ENCODE peak calls at places on chromosomes 16 and 17, in ten cellular contexts. Z, L, B, C, N, X, G, P, U and M are unnamed samples. For H3K36me3, the result is how much of the 10 kb centered on the place peaks cover.

GRCh38 chr17:43171761-43172487 is 910 bp downstream of the NBR1 start:
- DNase-seq in B (peak), P (peak), G (peak), L (peak), Z (peak), C (peak), X (peak), N (peak), U (no peak), M (peak)

GRCh38 chr16:4778050-4778392 is 10.1 kb downstream of the SEPTIN12 start:
- DNase-seq in Z (no peak), P (no peak), U (no peak), C (no peak), L (no peak), N (no peak), G (no peak), X (no peak), B (no peak), M (no peak)

GRCh38 chr17:44111777-44112176 is 11.7 kb downstream of the HDAC5 start:
- DNase-seq in P (no peak), G (no peak), X (no peak), U (no peak), B (no peak), L (no peak), C (no peak), N (no peak), Z (no peak), M (no peak)

GRCh38 chr16:21326459-21326858 is 48.4 kb upstream of the CRYM start:
- DNase-seq in U (no peak), P (no peak), X (no peak), C (no peak), N (no peak), L (no peak), B (no peak), G (no peak), Z (no peak), M (no peak)

GRCh38 chr17:19321481-19322128 is 40.9 kb downstream of the B9D1 start:
- DNase-seq in X (no peak), Z (no peak), U (no peak), B (no peak), L (no peak), N (no peak), P (peak), C (no peak), G (peak), M (no peak)

GRCh38 chr16:54930034-54930938 is at the start of gene IRX5:
- DNase-seq in U (peak), X (peak), G (peak), B (peak), P (peak), L (peak), C (peak), N (peak), Z (peak), M (peak)

GRCh38 chr17:48148029-48148759 is 40.6 kb downstream of the SNX11 start:
- DNase-seq in U (no peak), Z (no peak), X (no peak), C (no peak), N (no peak), P (no peak), G (no peak), B (peak), L (no peak), M (no peak)

GRCh38 chr16:4113358-4114256 is 2.6 kb downstream of the ADCY9 start:
- DNase-seq in X (no peak), B (no peak), Z (no peak), G (no peak), C (no peak), L (no peak), U (no peak), N (no peak), P (no peak), M (no peak)

GRCh38 chr17:71071041-71071440 is 901.7 kb downstream of the KCNJ2 start:
- DNase-seq in U (no peak), Z (no peak), P (no peak), G (no peak), X (no peak), N (no peak), B (no peak), C (no peak), L (no peak), M (no peak)

GRCh38 chr17:38881600-38882191 is 11.8 kb downstream of the LASP1 start:
- DNase-seq in G (no peak), L (peak), N (no peak), U (no peak), C (no peak), X (peak), B (peak), Z (peak), P (no peak), M (no peak)

GRCh38 chr16:1078579-1079021 is 6.1 kb downstream of the SSTR5 start:
- DNase-seq in U (peak), C (peak), N (peak), X (peak), G (peak), B (peak), Z (peak), P (no peak), L (peak), M (no peak)

GRCh38 chr17:18267927-18268711 is 7.7 kb downstream of the MIEF2 start:
- DNase-seq in U (no peak), N (no peak), B (no peak), P (peak), C (peak), Z (no peak), X (no peak), L (no peak), G (peak), M (no peak)

GRCh38 chr16:64380751-64381150 is 741.1 kb downstream of the CDH11 start:
- DNase-seq in G (no peak), P (no peak), N (no peak), Z (no peak), C (no peak), L (no peak), U (no peak), B (no peak), X (no peak), M (no peak)

GRCh38 chr17:12765544-12765943 is 23.8 kb upstream of the ARHGAP44 start:
- DNase-seq in C (no peak), L (no peak), U (peak), N (no peak), X (peak), G (peak), B (no peak), Z (no peak), P (no peak), M (no peak)

GRCh38 chr16:28910046-28911031 is 14.7 kb downstream of the RABEP2 start:
- DNase-seq in P (no peak), C (peak), B (no peak), X (no peak), U (no peak), L (peak), N (no peak), Z (no peak), G (no peak), M (no peak)

GRCh38 chr17:82677353-82677925 is 21.1 kb downstream of the RAB40B start:
- DNase-seq in G (no peak), U (no peak), L (no peak), C (no peak), X (no peak), Z (no peak), P (no peak), N (no peak), B (no peak), M (no peak)

GRCh38 chr17:18950944-18951905 is 740 bp upstream of the SLC5A10 start:
- DNase-seq in P (no peak), B (no peak), U (no peak), G (no peak), X (no peak), L (no peak), Z (no peak), N (no peak), C (no peak), M (no peak)

GRCh38 chr17:57557793-57558681 is 187.1 kb downstream of the CCDC182 start:
- DNase-seq in X (peak), P (no peak), G (no peak), B (no peak), Z (no peak), C (peak), N (no peak), U (no peak), L (no peak), M (no peak)

GRCh38 chr17:80254396-80255241 is 6.0 kb upstream of the RNF213 start:
- DNase-seq in Z (peak), X (peak), L (peak), G (peak), B (no peak), U (peak), C (peak), N (peak), P (no peak), M (peak)
- H3K4me3 ChIP-seq in Z (no peak), X (no peak), L (no peak), G (no peak), B (no peak), U (peak), C (peak), N (peak), P (no peak), M (no peak)

DNA sequence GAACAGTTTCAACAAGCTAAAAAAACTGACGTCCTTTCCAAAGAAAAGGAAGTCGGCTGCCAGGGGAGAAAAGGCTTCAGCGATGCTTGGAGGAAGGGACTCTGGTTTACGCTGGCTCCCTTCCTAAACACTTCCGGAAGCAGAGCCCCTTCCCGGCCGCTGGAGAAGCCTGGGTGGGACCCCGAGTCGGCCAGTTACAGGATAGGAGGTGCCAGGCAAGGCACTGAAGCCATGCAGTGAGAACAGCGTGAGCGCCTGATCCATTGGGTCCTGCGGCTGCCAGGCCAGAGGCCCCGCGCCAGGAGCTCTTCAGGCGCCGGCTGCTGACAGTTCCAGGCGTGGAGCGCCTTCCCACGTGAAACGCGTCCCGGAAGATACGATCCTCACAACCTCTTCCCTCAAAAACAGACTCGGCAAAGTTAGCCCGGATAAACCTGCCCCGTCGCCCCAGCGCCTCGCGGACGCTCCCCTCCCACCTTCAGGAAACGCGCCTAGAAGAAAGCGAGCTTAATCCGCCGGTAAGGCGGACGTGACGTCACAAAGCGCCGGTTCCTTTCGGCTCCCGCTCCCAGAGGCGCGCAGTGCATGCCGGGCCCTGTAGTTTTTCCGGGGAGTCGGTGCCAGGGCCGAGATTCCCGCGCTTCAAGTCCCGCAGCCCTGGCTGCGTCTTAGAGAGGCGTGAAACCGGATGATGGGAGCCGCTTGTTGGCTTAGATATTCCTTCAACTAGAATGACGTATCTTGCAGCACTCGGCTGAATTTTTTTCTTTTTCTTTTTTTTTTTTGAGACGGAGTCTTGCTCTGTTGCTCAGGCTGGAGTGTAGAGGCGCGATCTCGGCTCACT is at the start of gene ADAT1:
- DNase-seq in L (peak), B (peak), G (peak), C (peak), Z (peak), X (peak), P (peak), U (peak), N (peak), M (peak)
- H3K36me3 ChIP-seq in L (under half), B (under half), G (under half), C (under half), Z (under half), X (under half), P (under half), U (under half), N (under half), M (under half)

DNA sequence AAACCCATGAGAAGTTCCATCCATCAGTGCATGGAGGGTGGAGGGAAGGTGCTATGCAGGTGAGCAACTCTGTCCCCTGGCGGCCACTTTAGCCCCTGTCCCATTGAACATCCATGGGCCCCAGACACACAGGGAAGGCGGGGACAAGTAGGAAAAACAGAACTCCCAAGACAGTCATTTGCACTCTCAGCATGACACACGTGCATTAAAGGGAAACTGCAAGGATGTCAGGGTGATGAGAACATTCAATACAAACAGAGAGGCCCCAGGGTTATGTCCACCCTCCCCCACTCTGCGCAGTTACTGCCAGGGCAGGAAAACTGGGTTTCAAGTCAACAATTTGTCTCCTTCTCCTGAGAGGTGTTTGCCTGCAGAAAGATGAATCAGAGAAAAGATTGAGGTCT is 44.0 kb upstream of the AKTIP start:
- DNase-seq in G (no peak), C (no peak), L (no peak), P (peak), N (no peak), Z (peak), U (no peak), X (peak), B (no peak), M (no peak)
- TF ChIP-seq CTCF in G (no peak), C (peak), L (no peak), P (peak), N (peak), Z (peak), U (no peak), X (no peak), B (no peak), M (peak)

GRCh38 chr16:72093448-72094265 is at the start of the genes DHX38 and TXNL4B:
- DNase-seq in N (peak), U (peak), G (peak), L (peak), P (peak), X (peak), Z (peak), B (peak), C (peak), M (peak)
- H3K4me3 ChIP-seq in N (peak), U (peak), G (peak), L (peak), P (peak), X (peak), Z (peak), B (peak), C (peak), M (peak)

GRCh38 chr16:85910073-85910853 is 11.3 kb downstream of the IRF8 start:
- DNase-seq in X (no peak), Z (no peak), L (no peak), N (no peak), P (no peak), B (no peak), C (no peak), G (no peak), U (no peak), M (no peak)
- H3K36me3 ChIP-seq in X (under half), Z (under half), L (under half), N (under half), P (under half), B (under half), C (under half), G (under half), U (under half), M (half or more)

DNA sequence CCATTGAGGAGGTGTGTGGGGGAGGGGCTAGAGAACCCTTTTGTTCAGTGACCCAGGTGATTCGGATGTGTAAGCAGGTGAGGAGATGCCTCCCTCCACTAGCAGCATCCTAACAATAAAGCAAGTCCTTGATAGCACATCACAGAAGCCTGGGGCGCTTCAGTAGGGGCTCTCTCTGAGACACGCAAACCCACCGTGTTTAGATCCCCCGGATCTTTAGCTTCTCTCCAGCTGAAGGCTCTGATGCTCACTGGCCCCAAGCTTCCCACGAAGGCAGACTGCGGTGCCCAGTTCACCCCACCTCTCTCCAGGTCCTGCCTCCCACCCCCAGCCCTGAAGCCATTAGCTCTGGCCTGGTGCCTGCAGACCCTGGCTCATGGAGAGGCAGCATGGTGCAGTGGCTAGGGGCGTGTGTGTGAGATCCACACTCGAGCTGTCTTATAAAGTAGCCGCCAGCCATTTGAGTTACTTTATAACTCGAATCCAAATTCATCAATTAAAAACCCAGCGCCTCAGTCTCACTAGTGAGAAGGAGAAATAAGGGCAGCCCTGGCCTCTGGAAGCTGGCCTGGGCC is 204.7 kb upstream of the TNRC6C start:
- DNase-seq in U (no peak), L (no peak), X (no peak), N (no peak), Z (no peak), B (no peak), G (no peak), P (no peak), C (no peak), M (no peak)
- TF ChIP-seq CTCF in U (no peak), L (no peak), X (no peak), N (no peak), Z (no peak), B (no peak), G (no peak), P (no peak), C (no peak), M (no peak)

GRCh38 chr17:61337247-61337812 is 62.3 kb upstream of the TBX2 start:
- DNase-seq in P (no peak), C (no peak), L (no peak), U (no peak), B (no peak), N (no peak), Z (no peak), X (peak), G (no peak), M (no peak)

GRCh38 chr17:61338000-61338864 is 61.4 kb upstream of the TBX2 start:
- DNase-seq in X (peak), L (no peak), G (no peak), B (no peak), U (no peak), C (peak), Z (no peak), N (peak), P (no peak), M (no peak)

GRCh38 chr17:61335105-61335844 is 64.4 kb upstream of the TBX2 start:
- DNase-seq in U (no peak), N (no peak), B (no peak), C (no peak), P (no peak), G (peak), L (no peak), Z (no peak), X (peak), M (no peak)

GRCh38 chr17:61334673-61335072 is 65.0 kb upstream of the TBX2 start:
- DNase-seq in C (no peak), P (no peak), N (no peak), X (no peak), G (no peak), L (no peak), B (no peak), U (no peak), Z (no peak), M (no peak)

GRCh38 chr17:61335845-61336655 is 63.6 kb upstream of the TBX2 start:
- DNase-seq in Z (peak), N (no peak), X (peak), L (peak), U (no peak), C (no peak), P (no peak), G (no peak), B (no peak), M (no peak)
- H3K4me3 ChIP-seq in Z (no peak), N (peak), X (no peak), L (no peak), U (no peak), C (no peak), P (no peak), G (no peak), B (no peak), M (no peak)